ENCODE peak calls at places on chromosome 1, in six cellular contexts. N, C, A, E, K and O are unnamed samples.

GRCh38 chr1:228354390-228355320 is 52.0 kb downstream of the TRIM11 start:
- DNase-seq in K (no peak), C (no peak), E (no peak), N (no peak), A (no peak), O (no peak)

GRCh38 chr1:183318433-183318832 is 99.7 kb downstream of the NMNAT2 start:
- DNase-seq in K (peak), A (peak), E (no peak), N (no peak), C (no peak), O (peak)

GRCh38 chr1:3814771-3815561 is 18.7 kb upstream of the LRRC47 start:
- DNase-seq in C (no peak), A (no peak), K (no peak), N (no peak), E (no peak), O (no peak)

GRCh38 chr1:240611619-240612490 is at the start of gene GREM2:
- DNase-seq in N (peak), E (peak), A (no peak), K (no peak), C (no peak), O (no peak)

GRCh38 chr1:82052563-82052962 is 251.8 kb downstream of the ADGRL2 start:
- DNase-seq in C (no peak), A (no peak), N (no peak), E (no peak), K (no peak), O (no peak)

GRCh38 chr1:109904105-109904817 is 6.4 kb upstream of the CSF1 start:
- DNase-seq in E (no peak), A (peak), K (no peak), C (no peak), N (no peak), O (no peak)

GRCh38 chr1:212624976-212625501 is 16.5 kb downstream of the ATF3 start:
- DNase-seq in E (no peak), K (no peak), N (no peak), A (no peak), C (no peak), O (no peak)

GRCh38 chr1:234250747-234251146 is 122.5 kb upstream of the COA6 start:
- DNase-seq in E (peak), C (no peak), A (no peak), N (no peak), K (no peak), O (no peak)

GRCh38 chr1:217494767-217495166 is 136.1 kb downstream of the GPATCH2 start:
- DNase-seq in E (no peak), K (peak), A (no peak), N (no peak), C (no peak), O (no peak)

GRCh38 chr1:4396571-4396970 is 257.8 kb upstream of the AJAP1 start:
- DNase-seq in N (no peak), A (no peak), E (no peak), C (no peak), K (no peak), O (no peak)

DNA sequence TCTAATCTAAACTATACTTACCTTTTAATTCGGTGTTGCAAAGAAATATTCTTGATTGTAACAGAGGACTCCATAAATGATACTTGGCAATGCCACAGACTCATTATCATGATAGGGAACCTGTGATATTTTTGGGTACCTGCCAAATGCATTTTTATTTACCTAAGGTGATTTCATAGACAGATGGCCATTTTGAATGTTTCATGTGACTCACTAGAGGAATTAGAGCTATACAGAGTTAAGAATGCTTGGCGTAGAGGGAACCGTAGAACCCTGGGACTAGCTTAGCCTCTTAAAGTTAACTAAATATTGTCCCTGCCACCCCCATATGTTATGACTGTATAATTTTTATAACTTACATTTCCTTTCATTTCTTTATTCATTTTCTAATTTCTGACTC is 136.1 kb downstream of the DISP1 start:
- DNase-seq in N (no peak), A (no peak), C (no peak), E (no peak), K (no peak), O (no peak)
- TF ChIP-seq GABPA in N (no peak), A (no peak), C (no peak), E (no peak), K (no peak), O (no peak)

GRCh38 chr1:151458936-151459330 is 361 bp downstream of the POGZ start:
- DNase-seq in K (no peak), E (peak), C (peak), N (peak), A (peak), O (peak)
- H3K27ac ChIP-seq in K (peak), E (peak), C (peak), N (peak), A (peak), O (peak)

GRCh38 chr1:170424346-170424745 is 107.6 kb upstream of the GORAB start:
- DNase-seq in N (no peak), A (no peak), C (no peak), K (no peak), E (no peak), O (no peak)

GRCh38 chr1:170426596-170426995 is 105.4 kb upstream of the GORAB start:
- DNase-seq in K (no peak), E (peak), N (no peak), A (no peak), C (no peak), O (no peak)
- TF ChIP-seq GABPA in K (no peak), E (no peak), N (no peak), A (no peak), C (no peak), O (no peak)

GRCh38 chr1:222739465-222739864 is 2.5 kb downstream of the FAM177B start:
- DNase-seq in C (no peak), A (no peak), E (no peak), K (no peak), N (no peak), O (no peak)
- H3K27ac ChIP-seq in C (no peak), A (no peak), E (no peak), K (no peak), N (no peak), O (no peak)